ENCODE peak calls at places on chromosomes 11 and 22, in nine cellular contexts. M is OCI-LY7, O is aorta, F is HCT116, R is heart right ventricle, C is tibial artery, K is A673, S is K562, I is mesendoderm. B is an unnamed sample.
A peak's percentile ranks its signal among the peaks of the same experiment; 100 is the strongest.

GRCh38 chr11:119342023-119342300 is 1.3 kb upstream of the C1QTNF5 start:
- DNase-seq in M (no peak), O (peak; percentile 46), F (no peak), R (no peak), C (no peak), K (no peak), S (no peak), I (no peak), B (no peak)

GRCh38 chr11:64877390-64878222 is 815 bp downstream of the EHD1 start:
- DNase-seq in M (peak; percentile 53), O (peak; percentile 70), F (no peak), R (no peak), C (no peak), K (no peak), S (peak; percentile 48), I (no peak), B (no peak)

GRCh38 chr11:6559375-6559774 is 44.0 kb downstream of the RRP8 start:
- DNase-seq in M (no peak), O (no peak), F (no peak), R (no peak), C (no peak), K (no peak), S (no peak), I (no peak), B (no peak)

GRCh38 chr11:67611704-67612587 is 5.2 kb downstream of the NDUFV1 start:
- DNase-seq in M (no peak), O (peak; percentile 50), F (no peak), R (no peak), C (no peak), K (no peak), S (no peak), I (no peak), B (no peak)

GRCh38 chr11:107928046-107928766 is at the start of gene RAB39A:
- DNase-seq in M (peak; percentile 97), O (peak; percentile 95), F (peak; percentile 90), R (peak; percentile 83), C (peak; percentile 81), K (peak; percentile 99), S (peak; percentile 99), I (peak; percentile 99), B (peak; percentile 99)

GRCh38 chr11:121722431-121723256 is 269.9 kb upstream of the SORL1-AS1 start:
- DNase-seq in M (no peak), O (peak; percentile 91), F (no peak), R (peak; percentile 80), C (peak; percentile 90), K (peak; percentile 95), S (no peak), I (peak; percentile 95), B (peak; percentile 90)

GRCh38 chr11:31720666-31721199 is 90.4 kb downstream of the PAX6 start:
- DNase-seq in M (no peak), O (no peak), F (no peak), R (no peak), C (no peak), K (no peak), S (no peak), I (no peak), B (no peak)

GRCh38 chr22:49979587-49980264 is 19.2 kb downstream of the PIM3 start:
- DNase-seq in M (peak; percentile 62), O (peak; percentile 51), F (no peak), R (no peak), C (peak; percentile 25), K (peak; percentile 67), S (peak; percentile 45), I (peak; percentile 73), B (peak; percentile 83)

GRCh38 chr22:24954114-24954463 is 1.6 kb downstream of the KIAA1671 start:
- DNase-seq in M (no peak), O (no peak), F (no peak), R (no peak), C (no peak), K (no peak), S (no peak), I (peak; percentile 40), B (peak; percentile 21)

GRCh38 chr11:117743121-117743815 is 53.7 kb downstream of the DSCAML1 start:
- DNase-seq in M (no peak), O (no peak), F (no peak), R (no peak), C (no peak), K (no peak), S (no peak), I (peak; percentile 58), B (no peak)

GRCh38 chr22:49713003-49713402 is 114.7 kb downstream of the BRD1 start:
- DNase-seq in M (no peak), O (no peak), F (no peak), R (no peak), C (no peak), K (no peak), S (no peak), I (no peak), B (no peak)

GRCh38 chr11:126926376-126926791 is 74.2 kb downstream of the KIRREL3 start:
- DNase-seq in M (no peak), O (no peak), F (no peak), R (no peak), C (no peak), K (no peak), S (no peak), I (no peak), B (no peak)
- H3K36me3 ChIP-seq in M (no peaks in the 10 kb centered on the region), O (no peaks in the 10 kb centered on the region), F (no peaks in the 10 kb centered on the region), R (no peaks in the 10 kb centered on the region), C (no peaks in the 10 kb centered on the region), K (no peaks in the 10 kb centered on the region), S (no peaks in the 10 kb centered on the region), I (no peaks in the 10 kb centered on the region), B (no peaks in the 10 kb centered on the region)

DNA sequence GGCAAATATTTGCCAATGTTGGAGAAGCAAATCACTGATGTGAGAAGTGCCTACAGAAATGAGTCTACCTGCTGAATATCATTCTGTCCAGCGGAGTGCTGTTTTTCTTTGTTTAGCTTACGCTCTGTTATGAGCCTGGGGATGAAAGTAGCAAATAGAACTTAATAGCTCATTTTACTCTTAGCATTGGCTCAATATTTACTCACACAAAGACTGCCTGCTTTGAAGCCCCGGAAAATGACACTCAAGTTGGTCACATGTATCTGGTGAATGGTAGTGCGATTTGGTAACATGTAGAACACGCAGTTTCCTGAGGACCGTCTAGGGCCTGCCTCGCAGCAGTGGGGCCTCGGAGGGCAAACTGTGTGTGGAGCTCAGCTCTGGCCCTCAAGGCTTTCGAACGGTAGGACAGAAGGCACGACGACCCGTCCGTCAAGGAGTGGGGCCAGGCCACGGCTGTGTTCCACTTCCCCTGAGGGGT is 38.9 kb downstream of the TBC1D22A start:
- DNase-seq in M (no peak), O (no peak), F (no peak), R (no peak), C (no peak), K (no peak), S (no peak), I (no peak), B (no peak)
- H3K36me3 ChIP-seq in M (peaks cover 77% of the 10 kb centered on the region), O (no peaks in the 10 kb centered on the region), F (peaks cover 10% of the 10 kb centered on the region), R (peaks cover 72% of the 10 kb centered on the region), C (peaks cover 32% of the 10 kb centered on the region), K (peaks cover 7% of the 10 kb centered on the region), S (peaks cover 24% of the 10 kb centered on the region), I (no peaks in the 10 kb centered on the region), B (no peaks in the 10 kb centered on the region)

DNA sequence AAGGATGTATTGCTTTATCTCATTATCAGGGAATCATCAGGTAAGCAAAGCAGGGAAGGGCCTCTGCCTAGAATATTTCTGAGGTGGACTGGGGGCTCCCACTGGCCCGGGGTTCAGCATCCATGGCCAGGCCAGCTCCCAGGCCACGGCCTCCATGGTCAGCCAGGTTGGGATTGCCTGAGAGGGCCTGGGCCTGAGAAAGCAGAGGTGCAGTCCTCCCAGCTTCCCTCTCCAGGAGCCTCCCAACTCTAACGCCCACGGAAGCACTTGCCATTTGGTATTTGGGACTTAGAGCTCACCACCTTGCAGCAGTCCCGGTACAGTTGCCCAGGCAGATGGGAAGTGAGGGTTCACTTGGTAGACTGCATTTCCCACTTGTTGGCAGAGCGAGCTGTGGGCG is 12.7 kb downstream of the DGAT2 start:
- DNase-seq in M (no peak), O (peak; percentile 17), F (no peak), R (no peak), C (no peak), K (no peak), S (no peak), I (no peak), B (no peak)
- H3K36me3 ChIP-seq in M (no peaks in the 10 kb centered on the region), O (no peaks in the 10 kb centered on the region), F (no peaks in the 10 kb centered on the region), R (peaks cover 9% of the 10 kb centered on the region), C (no peaks in the 10 kb centered on the region), K (no peaks in the 10 kb centered on the region), S (no peaks in the 10 kb centered on the region), I (no peaks in the 10 kb centered on the region), B (no peaks in the 10 kb centered on the region)

GRCh38 chr11:94873910-94874575 is 99.3 kb downstream of the CWC15 start:
- DNase-seq in M (no peak), O (peak; percentile 52), F (no peak), R (no peak), C (no peak), K (no peak), S (no peak), I (no peak), B (no peak)

GRCh38 chr11:94876645-94877445 is 96.5 kb downstream of the CWC15 start:
- DNase-seq in M (no peak), O (peak; percentile 90), F (peak; percentile 72), R (peak; percentile 84), C (peak; percentile 84), K (peak; percentile 95), S (peak; percentile 51), I (peak; percentile 50), B (no peak)

GRCh38 chr11:94877446-94878200 is 95.7 kb downstream of the CWC15 start:
- DNase-seq in M (no peak), O (no peak), F (no peak), R (no peak), C (no peak), K (no peak), S (no peak), I (no peak), B (no peak)

GRCh38 chr11:94879006-94879405 is 94.3 kb downstream of the CWC15 start:
- DNase-seq in M (no peak), O (no peak), F (no peak), R (no peak), C (no peak), K (no peak), S (no peak), I (no peak), B (no peak)

GRCh38 chr11:94876222-94876621 is 97.1 kb downstream of the CWC15 start:
- DNase-seq in M (no peak), O (no peak), F (no peak), R (no peak), C (no peak), K (no peak), S (no peak), I (no peak), B (no peak)
- H3K36me3 ChIP-seq in M (no peaks in the 10 kb centered on the region), O (peaks cover 3% of the 10 kb centered on the region), F (no peaks in the 10 kb centered on the region), R (peaks cover 45% of the 10 kb centered on the region), C (peaks cover 44% of the 10 kb centered on the region), K (peaks cover 10% of the 10 kb centered on the region), S (peaks cover 42% of the 10 kb centered on the region), I (peaks cover 34% of the 10 kb centered on the region), B (no peaks in the 10 kb centered on the region)

DNA sequence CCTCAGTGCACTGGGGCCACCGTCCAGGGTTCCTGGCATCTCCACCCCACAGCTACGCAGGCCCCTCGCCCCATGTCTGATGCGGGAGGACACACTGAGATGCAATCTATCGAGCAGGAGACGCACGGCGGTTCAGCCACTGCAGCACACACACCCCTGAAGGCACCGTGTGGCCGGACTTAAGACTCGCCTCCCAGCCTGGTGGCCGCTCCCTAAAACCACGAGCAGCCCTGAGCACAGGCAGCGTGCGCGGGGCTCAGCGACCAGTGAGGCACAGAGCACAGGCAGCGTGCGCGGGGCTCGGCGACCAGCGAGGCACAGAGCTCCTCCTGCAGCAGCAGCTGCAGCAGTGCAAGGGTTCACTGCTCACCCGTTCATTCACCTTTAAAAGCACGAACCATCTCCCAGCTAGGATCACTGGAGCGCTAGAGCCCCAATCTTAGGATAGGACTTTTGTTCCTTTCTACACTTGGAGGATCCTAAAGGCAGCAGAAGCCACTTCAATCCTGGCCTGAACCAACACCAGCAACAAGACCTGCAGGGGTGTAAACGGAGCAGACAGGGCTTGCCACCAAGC is 31.4 kb downstream of the TOLLIP start:
- DNase-seq in M (no peak), O (no peak), F (no peak), R (no peak), C (no peak), K (no peak), S (no peak), I (no peak), B (no peak)
- H3K36me3 ChIP-seq in M (no peaks in the 10 kb centered on the region), O (no peaks in the 10 kb centered on the region), F (no peaks in the 10 kb centered on the region), R (peaks cover 90% of the 10 kb centered on the region), C (peaks cover 83% of the 10 kb centered on the region), K (peaks cover 3% of the 10 kb centered on the region), S (peaks cover 28% of the 10 kb centered on the region), I (no peaks in the 10 kb centered on the region), B (no peaks in the 10 kb centered on the region)